ENCODE peak calls at places on chromosome 5, in eight cellular contexts. G is PC-9, X is fibroblast of lung, R is mammary epithelial cell, P is endothelial cell of umbilical vein, E is neuronal stem cell, B is IMR-90, M is Karpas-422. N is an unnamed sample.

GRCh38 chr5:50667653-50668403 is 1.4 kb downstream of the PARP8 start:
- DNase-seq in G (peak), X (peak), R (peak), P (peak), E (peak), B (peak), M (peak), N (peak)

GRCh38 chr5:11719888-11720481 is 184.3 kb downstream of the CTNND2 start:
- DNase-seq in G (peak), X (peak), R (peak), P (no peak), E (peak), B (no peak), M (peak), N (peak)

GRCh38 chr5:98414938-98415337 is 358.5 kb upstream of the RGMB start:
- DNase-seq in G (no peak), X (peak), R (peak), P (no peak), E (no peak), B (peak), M (no peak), N (peak)

GRCh38 chr5:136424835-136425694 is 59.7 kb upstream of the TRPC7 start:
- DNase-seq in G (peak), X (peak), R (peak), P (peak), E (peak), B (peak), M (peak), N (peak)

GRCh38 chr5:94788527-94788926 is 170.1 kb downstream of the SLF1 start:
- DNase-seq in G (no peak), X (no peak), R (no peak), P (no peak), E (no peak), B (no peak), M (no peak), N (no peak)

GRCh38 chr5:131379071-131379538 is 115.3 kb downstream of the CDC42SE2 start:
- DNase-seq in G (no peak), X (peak), R (no peak), P (no peak), E (no peak), B (peak), M (no peak), N (no peak)

GRCh38 chr5:54658014-54658413 is 140.5 kb downstream of the SNX18 start:
- DNase-seq in G (peak), X (peak), R (peak), P (peak), E (no peak), B (peak), M (no peak), N (peak)

GRCh38 chr5:62593331-62593730 is 14.7 kb downstream of the LRRC70 start:
- DNase-seq in G (no peak), X (peak), R (no peak), P (peak), E (no peak), B (peak), M (no peak), N (peak)

GRCh38 chr5:132445640-132445923 is 45.0 kb downstream of the IRF1 start:
- DNase-seq in G (peak), X (no peak), R (no peak), P (no peak), E (no peak), B (no peak), M (no peak), N (no peak)

GRCh38 chr5:38766151-38766550 is 79.7 kb upstream of the OSMR start:
- DNase-seq in G (no peak), X (peak), R (no peak), P (no peak), E (no peak), B (no peak), M (no peak), N (no peak)

DNA sequence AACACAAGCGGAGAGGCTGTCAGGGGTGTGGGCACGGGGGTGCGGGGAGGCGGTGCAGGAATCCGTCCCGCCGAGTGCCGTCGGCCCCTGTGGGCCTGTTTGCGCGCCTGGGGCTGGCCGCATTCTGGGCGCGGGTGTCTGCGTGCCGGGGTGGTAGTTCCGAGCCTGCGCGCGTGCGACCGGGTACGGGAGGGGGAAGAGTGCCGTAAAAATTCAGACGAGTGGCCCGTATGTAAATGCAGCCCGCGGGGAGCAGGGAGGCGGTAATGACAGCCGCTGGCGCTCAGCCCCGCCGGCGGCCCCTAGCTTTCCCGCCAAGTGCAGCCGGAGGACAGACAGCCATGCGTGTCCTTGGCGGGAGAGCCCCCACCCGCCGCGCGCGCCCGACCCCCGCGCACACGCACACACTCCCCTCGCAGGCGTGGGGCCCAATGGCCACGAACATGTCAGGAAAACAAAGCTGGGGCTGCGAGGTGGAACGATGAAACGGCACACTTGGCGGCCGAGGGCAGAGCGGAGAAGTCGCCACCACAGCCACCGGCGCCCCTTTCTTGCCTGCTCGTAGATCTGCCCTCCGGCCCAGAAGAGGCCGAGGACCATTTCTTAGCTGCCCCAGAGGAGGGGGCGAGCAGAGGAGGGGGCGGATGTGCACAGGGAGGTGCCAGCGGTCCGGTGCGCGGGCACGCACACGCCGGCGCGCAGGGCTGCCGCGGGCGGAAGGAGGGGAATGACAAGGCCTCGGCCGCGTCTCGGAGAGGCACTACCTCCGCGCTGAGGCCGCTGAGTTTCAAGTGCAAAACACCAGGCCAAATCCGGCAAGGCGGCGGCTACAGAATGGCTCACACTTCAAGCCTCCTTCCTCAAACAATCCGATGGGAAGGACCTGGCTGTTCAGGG is 208.5 kb downstream of the MEF2C start:
- DNase-seq in G (peak), X (peak), R (no peak), P (no peak), E (no peak), B (no peak), M (peak), N (peak)
- H2AFZ ChIP-seq in G (peak), X (peak), R (peak), P (peak), E (peak), B (peak), M (peak), N (peak)

GRCh38 chr5:73233053-73233460 is 60.1 kb downstream of the TMEM174 start:
- DNase-seq in G (no peak), X (no peak), R (no peak), P (no peak), E (no peak), B (no peak), M (no peak), N (no peak)

GRCh38 chr5:73232266-73233041 is 59.5 kb downstream of the TMEM174 start:
- DNase-seq in G (no peak), X (peak), R (no peak), P (no peak), E (no peak), B (no peak), M (no peak), N (peak)

GRCh38 chr5:73231245-73231778 is 58.3 kb downstream of the TMEM174 start:
- DNase-seq in G (no peak), X (no peak), R (no peak), P (peak), E (no peak), B (no peak), M (no peak), N (no peak)

GRCh38 chr5:73234156-73234555 is 61.2 kb downstream of the TMEM174 start:
- DNase-seq in G (no peak), X (no peak), R (no peak), P (no peak), E (no peak), B (no peak), M (no peak), N (no peak)

GRCh38 chr5:73233461-73234151 is 60.6 kb downstream of the TMEM174 start:
- DNase-seq in G (no peak), X (peak), R (no peak), P (peak), E (peak), B (no peak), M (no peak), N (no peak)
- H2AFZ ChIP-seq in G (no peak), X (peak), R (peak), P (peak), E (peak), B (peak), M (no peak), N (no peak)

GRCh38 chr5:127359502-127359901 is 68.9 kb downstream of the MEGF10 start:
- DNase-seq in G (no peak), X (no peak), R (no peak), P (no peak), E (no peak), B (no peak), M (no peak), N (no peak)
- H2AFZ ChIP-seq in G (no peak), X (no peak), R (no peak), P (no peak), E (no peak), B (no peak), M (no peak), N (no peak)

GRCh38 chr5:89417990-89418820 is 535.2 kb upstream of the MEF2C start:
- DNase-seq in G (no peak), X (peak), R (no peak), P (no peak), E (no peak), B (no peak), M (no peak), N (no peak)

GRCh38 chr5:89417515-89417914 is 534.5 kb upstream of the MEF2C start:
- DNase-seq in G (no peak), X (no peak), R (no peak), P (no peak), E (no peak), B (no peak), M (no peak), N (no peak)

GRCh38 chr5:89421035-89421434 is 538.1 kb upstream of the MEF2C start:
- DNase-seq in G (no peak), X (peak), R (peak), P (peak), E (no peak), B (no peak), M (no peak), N (peak)

DNA sequence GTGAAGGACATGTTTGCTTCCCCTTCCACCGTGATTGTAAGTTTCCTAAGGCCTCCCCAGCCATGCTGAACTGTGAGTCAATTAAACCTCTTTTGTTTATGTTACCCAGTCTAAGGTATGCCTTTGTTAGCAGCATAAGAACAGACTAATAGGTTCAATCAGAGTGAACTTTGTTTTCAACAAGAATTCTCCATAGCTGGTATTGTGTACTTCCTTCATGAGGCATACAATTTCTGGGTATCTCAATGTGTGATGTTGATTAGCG is 535.8 kb upstream of the MEF2C start:
- DNase-seq in G (no peak), X (no peak), R (no peak), P (no peak), E (no peak), B (no peak), M (no peak), N (no peak)
- H2AFZ ChIP-seq in G (no peak), X (no peak), R (no peak), P (no peak), E (no peak), B (no peak), M (no peak), N (no peak)

GRCh38 chr5:169433221-169433651 is 132.3 kb upstream of the SLIT3 start:
- DNase-seq in G (no peak), X (no peak), R (no peak), P (no peak), E (no peak), B (no peak), M (no peak), N (peak)
- H2AFZ ChIP-seq in G (no peak), X (no peak), R (no peak), P (no peak), E (no peak), B (no peak), M (no peak), N (peak)

GRCh38 chr5:160023883-160024635 is 15.1 kb downstream of the TTC1 start:
- DNase-seq in G (no peak), X (no peak), R (no peak), P (no peak), E (no peak), B (no peak), M (no peak), N (no peak)
- H2AFZ ChIP-seq in G (no peak), X (no peak), R (no peak), P (no peak), E (no peak), B (no peak), M (no peak), N (no peak)